ENCODE peak calls at places on chromosome 22, in five cellular contexts. Z is mesenchymal stem cell, M is H9, Q is trophoblast cell, C is H1. B is an unnamed sample.

GRCh38 chr22:19722915-19723164 is 499 bp upstream of the GP1BB start:
- DNase-seq in C (peak; percentile 77), M (no peak), Q (no peak), Z (no peak), B (no peak)

GRCh38 chr22:37569921-37570660 is 9.8 kb downstream of the LGALS2 start:
- DNase-seq in Q (no peak), M (peak; percentile 30), C (no peak), Z (no peak), B (no peak)

GRCh38 chr22:42217019-42217751 is 53.3 kb downstream of the TCF20 start:
- DNase-seq in M (no peak), C (no peak), Z (peak; percentile 42), Q (no peak), B (no peak)

GRCh38 chr22:38513063-38513462 is 7.0 kb upstream of the DDX17 start:
- DNase-seq in C (no peak), Z (no peak), Q (no peak), M (peak; percentile 80), B (no peak)

GRCh38 chr22:19822301-19823117 is 32.2 kb downstream of the GNB1L start:
- DNase-seq in M (peak; percentile 24), C (peak; percentile 46), Z (no peak), Q (no peak), B (no peak)

GRCh38 chr22:19495562-19496323 is 16.0 kb downstream of the CDC45 start:
- DNase-seq in C (no peak), Q (no peak), Z (peak; percentile 23), M (no peak), B (no peak)

GRCh38 chr22:37218771-37219411 is 6.6 kb upstream of the SSTR3 start:
- DNase-seq in Z (no peak), C (no peak), Q (no peak), M (no peak), B (no peak)

GRCh38 chr22:33848251-33848650 is 72.0 kb downstream of the LARGE1 start:
- DNase-seq in Z (no peak), M (no peak), Q (no peak), C (no peak), B (no peak)

GRCh38 chr22:37999640-38000272 is 15.4 kb upstream of the SOX10 start:
- DNase-seq in M (no peak), Q (peak; percentile 27), C (no peak), Z (peak; percentile 61), B (no peak)

GRCh38 chr22:38740754-38741153 is 15.0 kb downstream of the SUN2 start:
- DNase-seq in M (no peak), C (no peak), Q (no peak), Z (no peak), B (no peak)

GRCh38 chr22:31825513-31825912 is 71.7 kb downstream of the DEPDC5 start:
- DNase-seq in C (no peak), Q (no peak), M (no peak), Z (no peak), B (no peak)

GRCh38 chr22:35637943-35638342 is 10.3 kb upstream of the APOL6 start:
- DNase-seq in Z (no peak), C (no peak), M (no peak), Q (peak; percentile 38), B (no peak)

GRCh38 chr22:46145896-46146295 is 4.4 kb upstream of the PPARA start:
- DNase-seq in M (no peak), Q (no peak), Z (no peak), C (no peak), B (no peak)

GRCh38 chr22:37638351-37639069 is 959 bp upstream of the SH3BP1 start:
- DNase-seq in M (peak; percentile 45), Z (no peak), Q (no peak), C (no peak), B (no peak)

GRCh38 chr22:27752141-27752540 is 49.4 kb downstream of the MN1 start:
- DNase-seq in C (no peak), M (no peak), Q (no peak), Z (no peak), B (no peak)
- H3K4me1 ChIP-seq in C (peaks cover 30% of the 10 kb centered on the region), M (peaks cover 9% of the 10 kb centered on the region), Q (no peaks in the 10 kb centered on the region), Z (peaks cover 52% of the 10 kb centered on the region), B (peaks cover 30% of the 10 kb centered on the region)

DNA sequence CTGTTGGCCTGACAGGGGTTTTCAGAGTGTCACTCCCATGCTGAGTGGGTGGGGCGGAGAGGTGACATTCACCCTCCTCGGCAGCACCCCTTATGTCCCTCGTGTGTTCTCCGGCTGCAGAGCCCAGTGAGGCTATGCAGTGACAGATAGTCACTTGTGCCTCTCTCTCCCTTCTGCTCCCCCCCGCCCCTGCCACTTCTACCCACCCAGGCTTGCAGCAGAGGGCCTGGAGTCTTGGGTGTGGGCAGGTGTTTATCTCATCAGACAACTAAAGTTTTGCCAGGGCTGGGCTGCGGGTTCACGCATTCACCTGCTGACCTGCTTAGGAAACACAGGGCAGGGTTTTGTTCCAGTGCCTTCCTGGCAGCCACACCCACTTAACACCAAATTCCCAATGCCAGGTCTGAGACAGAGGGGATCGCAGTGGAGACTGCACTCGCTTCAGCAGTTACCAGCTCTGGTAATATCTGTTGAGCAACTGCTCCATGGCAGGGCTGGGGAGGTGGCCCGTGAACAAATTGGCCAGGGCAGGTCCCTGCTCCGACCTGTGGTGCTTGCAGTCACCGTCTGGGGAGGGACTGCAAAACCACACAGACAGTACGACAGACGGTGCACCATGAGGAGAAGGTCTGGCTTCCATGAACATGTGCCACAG is 50.5 kb upstream of the ADA2 start:
- DNase-seq in Q (no peak), C (no peak), M (no peak), Z (no peak), B (no peak)
- H2BK12ac ChIP-seq in Q (no peak overlapping the region), C (peak overlapping the region; percentile 99), M (no peak overlapping the region), Z (no peak overlapping the region), B (no peak overlapping the region)

DNA sequence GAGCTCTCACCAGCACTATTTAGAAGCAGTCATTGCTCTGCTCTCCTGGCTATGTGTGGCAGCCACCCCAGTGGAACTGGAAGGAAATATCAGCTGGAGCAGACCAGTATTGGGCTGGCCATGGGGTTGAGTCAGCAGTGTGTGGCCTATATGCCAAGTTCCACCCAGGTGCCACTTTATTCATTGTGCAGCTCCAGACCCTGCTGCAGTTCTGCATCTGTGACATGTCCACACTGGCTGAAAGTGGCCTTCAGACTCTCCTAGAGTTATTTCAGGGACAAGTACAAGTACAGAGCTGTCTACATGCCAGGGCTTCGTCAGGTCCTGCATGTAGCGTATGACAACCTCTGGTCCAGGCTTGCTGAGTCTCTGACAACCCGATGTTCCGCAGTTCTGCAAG is 55.2 kb downstream of the CABIN1 start:
- DNase-seq in Q (no peak), Z (no peak), M (no peak), C (no peak), B (no peak)
- H3K4me1 ChIP-seq in Q (no peaks in the 10 kb centered on the region), Z (peaks cover 11% of the 10 kb centered on the region), M (no peaks in the 10 kb centered on the region), C (no peaks in the 10 kb centered on the region), B (no peaks in the 10 kb centered on the region)

GRCh38 chr22:27597703-27598444 is 203.7 kb downstream of the MN1 start:
- DNase-seq in M (no peak), C (no peak), Q (no peak), Z (no peak), B (no peak)
- H2BK12ac ChIP-seq in M (no peak overlapping the region), C (no peak overlapping the region), Q (no peak overlapping the region), Z (no peak overlapping the region), B (no peak overlapping the region)

GRCh38 chr22:49476800-49477400 is 350.8 kb downstream of the BRD1 start:
- DNase-seq in Z (no peak), M (no peak), Q (no peak), C (no peak), B (no peak)
- H3K4me1 ChIP-seq in Z (peaks cover under 1% of the 10 kb centered on the region), M (peaks cover 7% of the 10 kb centered on the region), Q (no peaks in the 10 kb centered on the region), C (peaks cover 6% of the 10 kb centered on the region), B (peaks cover 15% of the 10 kb centered on the region)

DNA sequence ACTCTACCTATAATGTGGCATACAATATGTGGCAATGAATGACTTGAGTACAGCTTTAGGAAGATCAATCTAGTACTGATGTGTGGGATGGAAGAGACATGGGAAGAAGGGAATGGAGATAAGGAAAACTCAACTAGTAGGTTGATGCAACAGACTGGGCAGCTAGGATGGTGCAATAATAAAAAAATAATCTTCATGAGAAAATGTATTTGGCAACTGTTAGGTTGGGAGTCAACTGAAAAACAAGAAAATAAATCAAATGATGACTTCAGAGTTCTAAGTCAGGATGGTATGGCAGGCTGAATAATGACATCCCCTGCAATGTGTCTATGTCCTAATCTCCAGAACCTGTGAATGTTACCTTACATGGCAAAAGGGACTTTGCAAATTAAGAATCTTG is 236.8 kb upstream of the PITPNB start:
- DNase-seq in M (no peak), Q (no peak), Z (no peak), C (no peak), B (no peak)
- H2BK12ac ChIP-seq in M (no peak overlapping the region), Q (no peak overlapping the region), Z (no peak overlapping the region), C (no peak overlapping the region), B (no peak overlapping the region)

DNA sequence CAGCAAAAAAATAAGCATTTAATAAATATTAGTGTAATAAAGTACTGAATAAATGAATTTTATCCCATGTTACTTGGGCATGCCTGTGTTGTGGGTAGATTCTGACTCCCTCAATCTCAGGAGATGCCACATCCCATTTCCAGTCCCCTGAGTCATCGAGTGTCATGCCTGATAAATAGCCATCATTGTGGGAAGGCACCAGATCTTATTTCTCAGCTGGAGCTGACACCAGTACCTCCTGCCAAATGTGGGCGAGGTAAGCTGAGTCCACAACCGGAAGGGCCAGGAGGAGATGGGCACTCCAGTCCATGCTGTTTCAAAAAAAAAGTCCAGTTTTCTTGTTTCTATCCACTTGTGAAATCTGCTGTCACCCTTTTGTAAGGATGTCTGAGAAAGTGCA is 311.5 kb downstream of the MIAT start:
- DNase-seq in Z (no peak), C (no peak), M (no peak), Q (no peak), B (no peak)
- H3K4me1 ChIP-seq in Z (no peaks in the 10 kb centered on the region), C (no peaks in the 10 kb centered on the region), M (no peaks in the 10 kb centered on the region), Q (no peaks in the 10 kb centered on the region), B (no peaks in the 10 kb centered on the region)

GRCh38 chr22:29308791-29309262 is 2.4 kb downstream of the GAS2L1 start:
- DNase-seq in Q (no peak), Z (peak; percentile 45), C (peak; percentile 51), M (no peak), B (no peak)
- H2BK12ac ChIP-seq in Q (no peak overlapping the region), Z (no peak overlapping the region), C (peak overlapping the region; percentile 50), M (no peak overlapping the region), B (peak overlapping the region; percentile 47)

GRCh38 chr22:29940526-29940925 is 57.6 kb downstream of the MTMR3 start:
- DNase-seq in M (no peak), C (no peak), Z (no peak), Q (no peak), B (no peak)

GRCh38 chr22:29947410-29948387 is 64.7 kb downstream of the MTMR3 start:
- DNase-seq in M (no peak), C (no peak), Z (no peak), Q (no peak), B (no peak)

GRCh38 chr22:29946220-29946619 is 63.2 kb downstream of the MTMR3 start:
- DNase-seq in Z (no peak), C (no peak), M (no peak), Q (no peak), B (no peak)

GRCh38 chr22:29945435-29945834 is 62.5 kb downstream of the MTMR3 start:
- DNase-seq in Q (no peak), Z (no peak), M (no peak), C (no peak), B (no peak)

DNA sequence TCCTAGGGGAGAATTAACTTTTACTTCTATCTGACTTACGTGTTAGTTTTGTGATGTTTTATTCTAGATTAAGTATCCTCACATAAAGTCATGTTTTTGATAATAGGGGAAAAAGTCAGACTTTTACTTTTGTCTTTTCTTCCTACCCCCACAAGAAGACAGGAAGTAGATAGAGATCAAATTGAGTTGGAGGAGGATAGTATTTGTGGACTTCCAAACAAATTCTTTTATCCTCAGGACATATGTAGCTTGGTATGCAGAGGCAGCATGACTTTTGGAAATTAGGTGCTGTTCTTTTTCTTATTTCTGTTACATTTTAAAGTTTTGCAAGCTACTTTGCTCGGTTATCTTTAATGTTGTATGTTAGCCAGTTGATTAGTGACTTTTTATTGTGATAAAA is 61.4 kb downstream of the MTMR3 start:
- DNase-seq in Z (no peak), M (no peak), Q (no peak), C (no peak), B (no peak)
- H3K4me1 ChIP-seq in Z (peaks cover 1% of the 10 kb centered on the region), M (peaks cover 2% of the 10 kb centered on the region), Q (no peaks in the 10 kb centered on the region), C (peaks cover 15% of the 10 kb centered on the region), B (no peaks in the 10 kb centered on the region)